ENCODE peak calls at places on chromosomes 11 and 22, in seven cellular contexts. One of them, this sample, is unnamed.

GRCh38 chr11:27421819-27422494 is 50.6 kb downstream of the LGR4 start:
- DNase-seq in NB4: no peak
- DNase-seq in WTC11: no peak
- DNase-seq in B cell: no peak
- DNase-seq in naive thymus-derived CD8-positive, alpha-beta T cell: no peak
- DNase-seq in effector memory CD8-positive, alpha-beta T cell: no peak
- DNase-seq in activated CD8-positive, alpha-beta memory T cell treated with anti-CD3 and anti-CD28 coated beads, Interleukin-2, amount 50 U/mL, for 4 hours: no peak
- DNase-seq in this sample: no peak

GRCh38 chr11:66510271-66510989 is at the start of gene BBS1:
- DNase-seq in NB4: peak; percentile 81
- DNase-seq in activated CD8-positive, alpha-beta memory T cell treated with anti-CD3 and anti-CD28 coated beads, Interleukin-2, amount 50 U/mL, for 4 hours: peak; percentile 85
- DNase-seq in effector memory CD8-positive, alpha-beta T cell: peak; percentile 79
- DNase-seq in B cell: peak; percentile 86
- DNase-seq in naive thymus-derived CD8-positive, alpha-beta T cell: peak; percentile 69
- DNase-seq in WTC11: peak; percentile 89
- DNase-seq in this sample: peak; percentile 81

GRCh38 chr11:120524536-120525085 is 13.1 kb downstream of the GRIK4 start:
- DNase-seq in effector memory CD8-positive, alpha-beta T cell: no peak
- DNase-seq in activated CD8-positive, alpha-beta memory T cell treated with anti-CD3 and anti-CD28 coated beads, Interleukin-2, amount 50 U/mL, for 4 hours: no peak
- DNase-seq in naive thymus-derived CD8-positive, alpha-beta T cell: no peak
- DNase-seq in NB4: no peak
- DNase-seq in WTC11: no peak
- DNase-seq in B cell: no peak
- DNase-seq in this sample: no peak

GRCh38 chr22:44371741-44372525 is 59.2 kb upstream of the SHISAL1 start:
- DNase-seq in naive thymus-derived CD8-positive, alpha-beta T cell: no peak
- DNase-seq in effector memory CD8-positive, alpha-beta T cell: no peak
- DNase-seq in NB4: no peak
- DNase-seq in B cell: no peak
- DNase-seq in activated CD8-positive, alpha-beta memory T cell treated with anti-CD3 and anti-CD28 coated beads, Interleukin-2, amount 50 U/mL, for 4 hours: no peak
- DNase-seq in WTC11: peak; percentile 7
- DNase-seq in this sample: no peak

GRCh38 chr22:19855504-19856409 is 1.1 kb upstream of the GNB1L start:
- DNase-seq in WTC11: peak; percentile 48
- DNase-seq in effector memory CD8-positive, alpha-beta T cell: no peak
- DNase-seq in NB4: peak; percentile 79
- DNase-seq in naive thymus-derived CD8-positive, alpha-beta T cell: peak; percentile 20
- DNase-seq in activated CD8-positive, alpha-beta memory T cell treated with anti-CD3 and anti-CD28 coated beads, Interleukin-2, amount 50 U/mL, for 4 hours: peak; percentile 46
- DNase-seq in B cell: peak; percentile 59
- DNase-seq in this sample: peak; percentile 34

GRCh38 chr11:77113382-77114088 is 10.9 kb downstream of the OMP start:
- DNase-seq in B cell: no peak
- DNase-seq in WTC11: peak; percentile 60
- DNase-seq in NB4: peak; percentile 38
- DNase-seq in activated CD8-positive, alpha-beta memory T cell treated with anti-CD3 and anti-CD28 coated beads, Interleukin-2, amount 50 U/mL, for 4 hours: no peak
- DNase-seq in effector memory CD8-positive, alpha-beta T cell: no peak
- DNase-seq in naive thymus-derived CD8-positive, alpha-beta T cell: no peak
- DNase-seq in this sample: no peak

GRCh38 chr11:69156218-69156639 is 494 bp downstream of the SMIM38 start:
- DNase-seq in naive thymus-derived CD8-positive, alpha-beta T cell: no peak
- DNase-seq in NB4: no peak
- DNase-seq in B cell: no peak
- DNase-seq in WTC11: no peak
- DNase-seq in effector memory CD8-positive, alpha-beta T cell: no peak
- DNase-seq in activated CD8-positive, alpha-beta memory T cell treated with anti-CD3 and anti-CD28 coated beads, Interleukin-2, amount 50 U/mL, for 4 hours: no peak
- DNase-seq in this sample: no peak

GRCh38 chr11:10379433-10379832 is 74.6 kb downstream of the ADM start:
- DNase-seq in activated CD8-positive, alpha-beta memory T cell treated with anti-CD3 and anti-CD28 coated beads, Interleukin-2, amount 50 U/mL, for 4 hours: no peak
- DNase-seq in NB4: no peak
- DNase-seq in naive thymus-derived CD8-positive, alpha-beta T cell: no peak
- DNase-seq in B cell: no peak
- DNase-seq in WTC11: no peak
- DNase-seq in effector memory CD8-positive, alpha-beta T cell: no peak
- DNase-seq in this sample: no peak

GRCh38 chr11:130449996-130450419 is 1.6 kb downstream of the ADAMTS15 start:
- DNase-seq in effector memory CD8-positive, alpha-beta T cell: no peak
- DNase-seq in NB4: peak; percentile 38
- DNase-seq in WTC11: peak; percentile 94
- DNase-seq in naive thymus-derived CD8-positive, alpha-beta T cell: no peak
- DNase-seq in activated CD8-positive, alpha-beta memory T cell treated with anti-CD3 and anti-CD28 coated beads, Interleukin-2, amount 50 U/mL, for 4 hours: no peak
- DNase-seq in B cell: no peak
- DNase-seq in this sample: no peak